ENCODE peak calls at places on chromosome 18, in ten cellular contexts. L is AG20443, Y is body of pancreas, T is psoas muscle, S is DMS 273 treated with DMSO at 0.1 percent for 48 hours, I is iris pigment epithelial cell, G is activated T-helper 1 cell treated with Interleukin-2 at 50 U/mL for 16 hours, B is Ammon's horn, E is cerebellar cortex, F is iPS-NIHi11. J is an unnamed sample.

GRCh38 chr18:37564796-37565137 is 831 bp downstream of the CELF4 start:
- DNase-seq in E (no peak), Y (peak; percentile 62), F (peak; percentile 84), T (peak; percentile 71), B (peak; percentile 67), I (peak; percentile 39), L (peak; percentile 77), S (no peak), G (no peak), J (no peak)

GRCh38 chr18:67805261-67805660 is 288.7 kb upstream of the DSEL start:
- DNase-seq in T (no peak), Y (no peak), I (no peak), G (no peak), E (no peak), L (no peak), S (no peak), B (no peak), F (no peak), J (no peak)

GRCh38 chr18:55031979-55032378 is 72.7 kb upstream of the CCDC68 start:
- DNase-seq in G (no peak), L (no peak), Y (peak; percentile 16), F (no peak), I (no peak), S (no peak), E (no peak), T (no peak), B (no peak), J (no peak)

GRCh38 chr18:5970032-5970431 is 74.7 kb upstream of the TMEM200C start:
- DNase-seq in I (no peak), F (no peak), B (peak; percentile 73), E (no peak), T (no peak), S (no peak), G (no peak), Y (no peak), L (no peak), J (peak; percentile 87)

GRCh38 chr18:55506074-55506473 is 81.9 kb downstream of the TCF4 start:
- DNase-seq in F (no peak), B (no peak), I (no peak), Y (no peak), G (no peak), T (no peak), L (no peak), S (no peak), E (no peak), J (no peak)

GRCh38 chr18:79496978-79497637 is 101.4 kb downstream of the NFATC1 start:
- DNase-seq in L (no peak), Y (peak; percentile 32), E (peak; percentile 9), T (peak; percentile 53), S (no peak), B (peak; percentile 77), I (peak; percentile 68), G (no peak), F (no peak), J (no peak)

GRCh38 chr18:10370716-10371115 is 83.7 kb upstream of the APCDD1 start:
- DNase-seq in G (no peak), B (no peak), F (no peak), E (no peak), L (no peak), Y (no peak), I (no peak), T (no peak), S (no peak), J (no peak)

GRCh38 chr18:36576339-36576738 is 252.5 kb downstream of the TPGS2 start:
- DNase-seq in E (no peak), Y (no peak), S (no peak), F (no peak), T (no peak), B (no peak), L (no peak), G (no peak), I (no peak), J (no peak)

GRCh38 chr18:13452851-13453524 is 234.4 kb downstream of the LDLRAD4 start:
- DNase-seq in S (no peak), L (no peak), F (no peak), E (no peak), Y (no peak), G (no peak), I (no peak), T (no peak), B (no peak), J (no peak)

GRCh38 chr18:62741118-62741566 is 25.8 kb downstream of the PHLPP1 start:
- DNase-seq in E (no peak), F (no peak), I (peak; percentile 98), Y (peak; percentile 33), T (no peak), B (no peak), G (no peak), L (no peak), S (no peak), J (peak; percentile 93)

GRCh38 chr18:31614044-31614443 is 22.4 kb downstream of the TTR start:
- DNase-seq in G (no peak), I (no peak), Y (no peak), F (no peak), S (no peak), B (no peak), E (no peak), L (no peak), T (no peak), J (no peak)

GRCh38 chr18:26057208-26057821 is 33.1 kb downstream of the SS18 start:
- DNase-seq in F (no peak), I (peak; percentile 46), B (peak; percentile 56), S (no peak), E (no peak), T (no peak), Y (no peak), L (no peak), G (no peak), J (no peak)

GRCh38 chr18:13530879-13531387 is 195.4 kb downstream of the FAM210A start:
- DNase-seq in G (no peak), E (peak; percentile 61), Y (peak; percentile 37), I (peak; percentile 61), L (peak; percentile 85), T (peak; percentile 83), B (peak; percentile 89), F (peak; percentile 50), S (no peak), J (no peak)

GRCh38 chr18:26103579-26103978 is 13.2 kb upstream of the SS18 start:
- DNase-seq in G (no peak), I (no peak), E (peak; percentile 13), B (no peak), T (no peak), S (no peak), Y (peak; percentile 36), L (no peak), F (peak; percentile 57), J (peak; percentile 4)

GRCh38 chr18:500230-500555 is 308 bp downstream of the COLEC12 start:
- DNase-seq in L (peak; percentile 55), G (no peak), I (peak; percentile 50), T (no peak), Y (no peak), F (peak; percentile 34), E (no peak), B (no peak), S (no peak), J (no peak)

GRCh38 chr18:63736856-63737255 is 34.1 kb downstream of the SERPINB11 start:
- DNase-seq in I (no peak), L (no peak), S (no peak), G (no peak), T (no peak), F (no peak), B (no peak), E (no peak), Y (no peak), J (no peak)

GRCh38 chr18:68484241-68484640 is 230.7 kb downstream of the TMX3 start:
- DNase-seq in B (no peak), S (no peak), Y (no peak), G (no peak), I (peak; percentile 62), F (no peak), E (no peak), L (no peak), T (no peak), J (no peak)

GRCh38 chr18:6781846-6782245 is 52.3 kb downstream of the ARHGAP28 start:
- DNase-seq in L (peak; percentile 65), S (no peak), E (no peak), I (peak; percentile 52), G (no peak), B (peak; percentile 16), T (no peak), Y (no peak), F (no peak), J (no peak)

GRCh38 chr18:27942706-27943105 is 234.2 kb downstream of the CDH2 start:
- DNase-seq in F (no peak), S (no peak), G (no peak), B (no peak), Y (no peak), T (no peak), L (no peak), I (peak; percentile 82), E (no peak), J (no peak)

GRCh38 chr18:73942081-73942625 is 205.5 kb downstream of the FBXO15 start:
- DNase-seq in L (no peak), E (no peak), I (no peak), G (no peak), S (no peak), Y (no peak), T (no peak), B (no peak), F (no peak), J (no peak)

J was measured in HepG2.